ENCODE peak calls at places on chromosomes 7 and 10, in seven cellular contexts. P is stimulated activated CD8-positive, alpha-beta memory T cell treated with anti-CD3 and anti-CD28 coated beads, Interleukin-15, amount 100 ng/mL, for 24 hours; O is NCI-H748 treated with DMSO at 0.1 percent for 48 hours; U is NCI-H1694 treated with DMSO at 0.1 percent for 48 hours; T is HTR-8/SVneo; W is MM.1S; Y is activated T-helper 9 cell treated with anti-CD3 and anti-CD28 coated beads, Interleukin-2, amount 50 U/mL, for 16 hours. V is an unnamed sample.

GRCh38 chr7:91940171-91940570 is 491 bp upstream of the AKAP9 start:
- DNase-seq in P (no peak), O (peak), U (no peak), T (peak), W (peak), Y (no peak), V (peak)

GRCh38 chr7:33792041-33792440 is 113.3 kb upstream of the BMPER start:
- DNase-seq in P (no peak), O (no peak), U (no peak), T (no peak), W (no peak), Y (no peak), V (no peak)

GRCh38 chr7:81158189-81158588 is 239.3 kb upstream of the SEMA3C start:
- DNase-seq in P (no peak), O (peak), U (no peak), T (no peak), W (no peak), Y (no peak), V (no peak)

GRCh38 chr10:5595591-5596590 is 70.5 kb downstream of the ASB13 start:
- DNase-seq in P (no peak), O (no peak), U (no peak), T (peak), W (no peak), Y (no peak), V (no peak)

GRCh38 chr7:96414931-96415292 is 93.0 kb upstream of the SLC25A13 start:
- DNase-seq in P (no peak), O (peak), U (peak), T (no peak), W (peak), Y (no peak), V (peak)

GRCh38 chr7:29431686-29432085 is 131.9 kb upstream of the PRR15 start:
- DNase-seq in P (no peak), O (no peak), U (no peak), T (no peak), W (no peak), Y (no peak), V (no peak)

GRCh38 chr7:123865517-123866117 is 20.6 kb downstream of the HYAL4 start:
- DNase-seq in P (no peak), O (peak), U (peak), T (peak), W (peak), Y (no peak), V (peak)

GRCh38 chr10:4663162-4663992 is 162.6 kb upstream of the AKR1E2 start:
- DNase-seq in P (no peak), O (peak), U (no peak), T (peak), W (no peak), Y (no peak), V (peak)

GRCh38 chr7:33964417-33965115 is 59.2 kb downstream of the BMPER start:
- DNase-seq in P (no peak), O (no peak), U (no peak), T (no peak), W (no peak), Y (no peak), V (peak)

GRCh38 chr10:36114141-36114540 is 472.0 kb upstream of the FZD8 start:
- DNase-seq in P (no peak), O (no peak), U (no peak), T (no peak), W (no peak), Y (no peak), V (no peak)

GRCh38 chr10:23338155-23338828 is 6.3 kb downstream of the C10orf67 start:
- DNase-seq in P (no peak), O (no peak), U (no peak), T (peak), W (no peak), Y (no peak), V (no peak)